ENCODE peak calls at places on chromosomes 6 and 20, in ten cellular contexts. F, E, Y, R, L, H, D, S, G and A are unnamed samples.

GRCh38 chr6:31978831-31979230 is 3.0 kb upstream of the C4A start:
- DNase-seq in F (no peak), E (no peak), Y (no peak), R (no peak), L (no peak), H (no peak), D (no peak), S (no peak), G (no peak), A (no peak)

GRCh38 chr6:45689926-45690615 is 312.3 kb upstream of the SUPT3H start:
- DNase-seq in F (no peak), E (no peak), Y (no peak), R (no peak), L (no peak), H (no peak), D (no peak), S (no peak), G (no peak), A (no peak)

GRCh38 chr6:118581489-118581959 is 33.4 kb downstream of the PLN start:
- DNase-seq in F (no peak), E (no peak), Y (no peak), R (peak), L (peak), H (no peak), D (peak), S (no peak), G (peak), A (no peak)

GRCh38 chr6:108275971-108276370 is 15.1 kb upstream of the SNX3 start:
- DNase-seq in F (no peak), E (no peak), Y (no peak), R (no peak), L (no peak), H (no peak), D (no peak), S (no peak), G (no peak), A (no peak)

GRCh38 chr6:66161546-66162108 is 454.6 kb upstream of the EYS start:
- DNase-seq in F (no peak), E (no peak), Y (no peak), R (no peak), L (no peak), H (no peak), D (no peak), S (no peak), G (no peak), A (no peak)

GRCh38 chr20:4008026-4008413 is 7.3 kb downstream of the RNF24 start:
- DNase-seq in F (no peak), E (no peak), Y (no peak), R (no peak), L (no peak), H (no peak), D (no peak), S (no peak), G (no peak), A (no peak)

GRCh38 chr6:169263836-169264608 is 10.4 kb upstream of the THBS2 start:
- DNase-seq in F (peak), E (no peak), Y (no peak), R (peak), L (peak), H (peak), D (no peak), S (no peak), G (peak), A (peak)

GRCh38 chr6:38400101-38400500 is 239.6 kb downstream of the BTBD9 start:
- DNase-seq in F (no peak), E (no peak), Y (no peak), R (no peak), L (no peak), H (no peak), D (no peak), S (no peak), G (no peak), A (no peak)

GRCh38 chr6:26230336-26230735 is 134.7 kb upstream of the BTN3A2 start:
- DNase-seq in F (no peak), E (no peak), Y (no peak), R (no peak), L (peak), H (no peak), D (no peak), S (no peak), G (no peak), A (no peak)

GRCh38 chr6:84749181-84749580 is 15.2 kb downstream of the TBX18 start:
- DNase-seq in F (no peak), E (no peak), Y (no peak), R (no peak), L (peak), H (no peak), D (no peak), S (no peak), G (no peak), A (no peak)

GRCh38 chr6:45256697-45257695 is 71.1 kb upstream of the RUNX2 start:
- DNase-seq in F (no peak), E (no peak), Y (no peak), R (peak), L (peak), H (no peak), D (no peak), S (no peak), G (peak), A (no peak)

GRCh38 chr6:151325075-151326050 is 66.0 kb downstream of the ZBTB2 start:
- DNase-seq in F (peak), E (peak), Y (peak), R (peak), L (peak), H (peak), D (peak), S (peak), G (peak), A (no peak)

GRCh38 chr6:15417811-15418210 is 171.9 kb downstream of the JARID2 start:
- DNase-seq in F (no peak), E (no peak), Y (no peak), R (peak), L (peak), H (no peak), D (no peak), S (no peak), G (no peak), A (no peak)

GRCh38 chr6:133504761-133505160 is 263.6 kb downstream of the EYA4 start:
- DNase-seq in F (no peak), E (no peak), Y (no peak), R (no peak), L (no peak), H (no peak), D (no peak), S (no peak), G (peak), A (no peak)

GRCh38 chr6:15528870-15529269 is 134.0 kb downstream of the DTNBP1 start:
- DNase-seq in F (no peak), E (peak), Y (no peak), R (no peak), L (no peak), H (no peak), D (no peak), S (no peak), G (no peak), A (no peak)

GRCh38 chr6:15254074-15254975 is 8.5 kb downstream of the JARID2 start:
- DNase-seq in F (no peak), E (no peak), Y (peak), R (no peak), L (no peak), H (no peak), D (no peak), S (no peak), G (peak), A (no peak)

GRCh38 chr20:62970307-62971210 is 18.1 kb downstream of the SLC17A9 start:
- DNase-seq in F (no peak), E (no peak), Y (no peak), R (no peak), L (no peak), H (no peak), D (no peak), S (no peak), G (no peak), A (no peak)

GRCh38 chr20:45253260-45253659 is 1.1 kb downstream of the SLPI start:
- DNase-seq in F (no peak), E (no peak), Y (no peak), R (no peak), L (no peak), H (no peak), D (no peak), S (no peak), G (no peak), A (no peak)

GRCh38 chr20:45251884-45252571 is 2.3 kb downstream of the SLPI start:
- DNase-seq in F (no peak), E (no peak), Y (no peak), R (no peak), L (no peak), H (no peak), D (no peak), S (no peak), G (no peak), A (no peak)

GRCh38 chr20:45257711-45258110 is 3.3 kb upstream of the SLPI start:
- DNase-seq in F (no peak), E (no peak), Y (no peak), R (no peak), L (no peak), H (no peak), D (no peak), S (no peak), G (no peak), A (no peak)

GRCh38 chr20:45257161-45257560 is 2.8 kb upstream of the SLPI start:
- DNase-seq in F (no peak), E (no peak), Y (no peak), R (no peak), L (no peak), H (no peak), D (no peak), S (no peak), G (no peak), A (no peak)

GRCh38 chr20:45254867-45255266 is 503 bp upstream of the SLPI start:
- DNase-seq in F (no peak), E (no peak), Y (peak), R (peak), L (peak), H (no peak), D (no peak), S (no peak), G (peak), A (no peak)
- H3K4me3 ChIP-seq in F (no peak), E (no peak), Y (no peak), R (no peak), L (no peak), H (no peak), D (no peak), S (no peak), G (no peak), A (no peak)

GRCh38 chr6:139313229-139313628 is 21.4 kb upstream of the TXLNB start:
- DNase-seq in F (no peak), E (no peak), Y (no peak), R (no peak), L (no peak), H (no peak), D (no peak), S (no peak), G (no peak), A (no peak)
- TF ChIP-seq CTCF in F (no peak), E (no peak), Y (no peak), R (no peak), L (no peak), H (no peak), D (no peak), S (no peak), G (no peak), A (no peak)

GRCh38 chr6:43922423-43923375 is 152.7 kb downstream of the VEGFA start:
- DNase-seq in F (peak), E (no peak), Y (no peak), R (no peak), L (no peak), H (no peak), D (no peak), S (no peak), G (no peak), A (no peak)
- H3K4me3 ChIP-seq in F (no peak), E (no peak), Y (no peak), R (no peak), L (no peak), H (no peak), D (no peak), S (no peak), G (no peak), A (no peak)

DNA sequence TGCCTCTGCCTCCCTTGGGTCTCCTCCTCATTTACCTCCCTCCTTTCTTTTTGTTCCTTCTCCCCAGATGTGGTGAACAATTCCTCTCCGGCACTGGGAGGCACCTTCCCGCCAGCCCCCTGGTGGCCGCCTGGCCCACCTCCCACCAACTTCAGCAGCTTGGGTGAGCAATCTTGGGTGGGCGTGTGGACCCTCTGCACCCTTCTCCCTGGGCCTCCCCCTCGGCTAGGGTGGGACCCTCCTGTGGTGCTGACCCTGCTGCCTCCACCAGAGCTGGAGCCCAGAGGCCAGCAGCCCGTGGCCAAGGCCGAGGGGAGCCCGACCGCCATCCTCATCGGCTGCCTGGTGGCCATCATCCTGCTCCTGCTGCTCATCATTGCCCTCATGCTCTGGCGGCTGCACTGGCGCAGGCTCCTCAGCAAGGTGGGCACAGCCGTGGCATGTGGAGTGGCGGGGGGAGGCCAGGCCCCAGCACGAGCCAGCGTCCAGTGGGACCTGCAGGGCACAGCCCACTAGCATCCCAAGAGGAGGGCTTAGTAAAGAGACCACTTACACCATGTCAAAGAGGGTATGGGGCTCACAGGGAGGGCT is 8.8 kb downstream of the DDR1 start:
- DNase-seq in F (peak), E (no peak), Y (no peak), R (no peak), L (no peak), H (no peak), D (no peak), S (no peak), G (no peak), A (no peak)
- TF ChIP-seq CTCF in F (no peak), E (no peak), Y (no peak), R (peak), L (no peak), H (no peak), D (peak), S (no peak), G (peak), A (peak)

GRCh38 chr6:146434991-146435390 is 108.6 kb upstream of the RAB32 start:
- DNase-seq in F (no peak), E (no peak), Y (no peak), R (no peak), L (no peak), H (no peak), D (no peak), S (no peak), G (no peak), A (no peak)
- H3K4me3 ChIP-seq in F (no peak), E (no peak), Y (no peak), R (no peak), L (no peak), H (peak), D (no peak), S (peak), G (no peak), A (no peak)

GRCh38 chr6:120951258-120951657 is 383.0 kb downstream of the TBC1D32 start:
- DNase-seq in F (no peak), E (no peak), Y (no peak), R (no peak), L (no peak), H (no peak), D (no peak), S (no peak), G (no peak), A (no peak)
- TF ChIP-seq CTCF in F (no peak), E (no peak), Y (no peak), R (no peak), L (no peak), H (no peak), D (no peak), S (no peak), G (no peak), A (no peak)

DNA sequence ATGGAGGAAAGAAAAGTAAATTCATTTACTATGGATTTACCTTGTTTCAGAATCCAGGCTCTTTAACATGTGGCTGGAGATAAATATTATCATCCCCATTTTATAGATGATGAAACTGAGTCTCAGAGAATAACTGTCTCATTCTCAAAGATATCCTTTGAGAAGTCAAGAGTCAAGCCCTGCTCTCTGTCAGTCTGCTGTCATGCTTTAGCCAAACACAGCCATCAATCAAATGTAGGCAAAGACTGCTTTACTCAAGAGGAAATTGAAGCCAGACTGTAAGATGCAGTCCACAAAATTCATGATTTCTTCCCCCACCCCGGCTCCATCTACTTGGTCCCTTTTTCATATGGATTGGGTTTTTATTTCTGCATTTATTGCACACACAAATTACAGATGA is 102.8 kb upstream of the TOP1 start:
- DNase-seq in F (no peak), E (no peak), Y (no peak), R (no peak), L (no peak), H (no peak), D (no peak), S (no peak), G (no peak), A (no peak)
- H3K4me3 ChIP-seq in F (no peak), E (no peak), Y (no peak), R (no peak), L (no peak), H (no peak), D (no peak), S (no peak), G (no peak), A (no peak)

GRCh38 chr6:170575250-170575649 is 9.2 kb downstream of the PDCD2 start:
- DNase-seq in F (no peak), E (no peak), Y (no peak), R (peak), L (no peak), H (no peak), D (no peak), S (no peak), G (peak), A (no peak)
- TF ChIP-seq CTCF in F (no peak), E (no peak), Y (no peak), R (peak), L (no peak), H (peak), D (peak), S (no peak), G (peak), A (peak)

DNA sequence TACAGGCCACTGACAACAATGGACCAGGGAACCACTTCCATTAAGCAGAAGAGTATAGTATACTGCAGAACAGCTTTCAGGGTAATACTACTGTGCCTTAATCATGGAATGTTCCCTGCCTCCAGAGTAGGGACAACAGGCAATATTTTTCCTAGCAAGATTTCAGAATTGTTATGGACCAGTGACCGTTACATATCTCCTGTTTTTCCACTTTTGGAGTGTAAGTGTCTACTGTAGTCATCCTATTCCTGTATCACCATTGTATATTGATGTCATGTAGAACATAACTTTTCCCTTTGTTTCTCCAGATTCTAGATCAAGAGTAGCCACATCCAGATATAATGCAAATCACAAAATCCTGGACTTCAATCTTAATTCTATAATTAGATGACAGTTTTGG is 1.9 kb upstream of the GJE1 start:
- DNase-seq in F (no peak), E (no peak), Y (no peak), R (no peak), L (no peak), H (no peak), D (no peak), S (no peak), G (no peak), A (no peak)
- H3K4me3 ChIP-seq in F (no peak), E (no peak), Y (no peak), R (no peak), L (no peak), H (no peak), D (no peak), S (no peak), G (no peak), A (no peak)